ENCODE peak calls at places on chromosome 10, in seven cellular contexts. One of them, this sample, is unnamed.

GRCh38 chr10:8146650-8147049 is 92.2 kb downstream of the GATA3 start:
- DNase-seq in body of pancreas: no peak
- DNase-seq in tibial nerve: no peak
- DNase-seq in right lobe of liver: no peak
- DNase-seq in heart left ventricle: no peak
- DNase-seq in A549: no peak
- DNase-seq in breast epithelium: no peak
- DNase-seq in this sample: no peak

GRCh38 chr10:21347043-21347799 is 178.3 kb downstream of the SKIDA1 start:
- DNase-seq in body of pancreas: no peak
- DNase-seq in A549: no peak
- DNase-seq in heart left ventricle: no peak
- DNase-seq in tibial nerve: no peak
- DNase-seq in right lobe of liver: no peak
- DNase-seq in breast epithelium: no peak
- DNase-seq in this sample: no peak

GRCh38 chr10:103153765-103154197 is 39.3 kb downstream of the NT5C2 start:
- DNase-seq in heart left ventricle: no peak
- DNase-seq in A549: no peak
- DNase-seq in tibial nerve: no peak
- DNase-seq in right lobe of liver: no peak
- DNase-seq in body of pancreas: no peak
- DNase-seq in breast epithelium: no peak
- DNase-seq in this sample: no peak

GRCh38 chr10:103281753-103282152 is 4.8 kb downstream of the INA start:
- DNase-seq in tibial nerve: no peak
- DNase-seq in body of pancreas: no peak
- DNase-seq in A549: no peak
- DNase-seq in heart left ventricle: no peak
- DNase-seq in breast epithelium: no peak
- DNase-seq in right lobe of liver: no peak
- DNase-seq in this sample: no peak

GRCh38 chr10:67175354-67175753 is 249.5 kb downstream of the LRRTM3 start:
- DNase-seq in body of pancreas: no peak
- DNase-seq in heart left ventricle: no peak
- DNase-seq in right lobe of liver: no peak
- DNase-seq in breast epithelium: no peak
- DNase-seq in tibial nerve: no peak
- DNase-seq in A549: no peak
- DNase-seq in this sample: no peak

GRCh38 chr10:71314028-71314693 is 4.9 kb upstream of the SLC29A3 start:
- DNase-seq in A549: peak
- DNase-seq in heart left ventricle: no peak
- DNase-seq in breast epithelium: no peak
- DNase-seq in body of pancreas: peak
- DNase-seq in right lobe of liver: no peak
- DNase-seq in tibial nerve: peak
- DNase-seq in this sample: peak

GRCh38 chr10:79127151-79127961 is 58.6 kb downstream of the ZMIZ1 start:
- DNase-seq in tibial nerve: peak
- DNase-seq in A549: peak
- DNase-seq in breast epithelium: peak
- DNase-seq in heart left ventricle: peak
- DNase-seq in body of pancreas: peak
- DNase-seq in right lobe of liver: peak
- DNase-seq in this sample: no peak

GRCh38 chr10:33347227-33347626 is 12.8 kb upstream of the NRP1 start:
- DNase-seq in body of pancreas: no peak
- DNase-seq in heart left ventricle: no peak
- DNase-seq in breast epithelium: no peak
- DNase-seq in tibial nerve: no peak
- DNase-seq in right lobe of liver: no peak
- DNase-seq in A549: no peak
- DNase-seq in this sample: no peak

GRCh38 chr10:132434405-132435005 is 37.5 kb downstream of the PWWP2B start:
- DNase-seq in breast epithelium: no peak
- DNase-seq in tibial nerve: no peak
- DNase-seq in right lobe of liver: no peak
- DNase-seq in body of pancreas: peak
- DNase-seq in A549: no peak
- DNase-seq in heart left ventricle: peak
- DNase-seq in this sample: no peak

GRCh38 chr10:31146496-31147219 is 115.0 kb upstream of the ZNF438 start:
- DNase-seq in tibial nerve: no peak
- DNase-seq in body of pancreas: no peak
- DNase-seq in breast epithelium: no peak
- DNase-seq in heart left ventricle: peak
- DNase-seq in right lobe of liver: no peak
- DNase-seq in A549: peak
- DNase-seq in this sample: no peak

GRCh38 chr10:78416031-78416800 is 382.6 kb downstream of the RPS24 start:
- DNase-seq in body of pancreas: no peak
- DNase-seq in breast epithelium: no peak
- DNase-seq in A549: no peak
- DNase-seq in right lobe of liver: peak
- DNase-seq in tibial nerve: no peak
- DNase-seq in heart left ventricle: no peak
- DNase-seq in this sample: no peak

GRCh38 chr10:116444527-116445142 is 17.0 kb downstream of the PNLIPRP3 start:
- DNase-seq in heart left ventricle: no peak
- DNase-seq in breast epithelium: no peak
- DNase-seq in right lobe of liver: no peak
- DNase-seq in A549: peak
- DNase-seq in body of pancreas: peak
- DNase-seq in tibial nerve: peak
- DNase-seq in this sample: no peak

GRCh38 chr10:131947631-131948347 is 33.9 kb downstream of the BNIP3 start:
- DNase-seq in heart left ventricle: no peak
- DNase-seq in tibial nerve: no peak
- DNase-seq in body of pancreas: peak
- DNase-seq in A549: no peak
- DNase-seq in right lobe of liver: peak
- DNase-seq in breast epithelium: no peak
- DNase-seq in this sample: no peak

GRCh38 chr10:118924493-118924892 is 105.0 kb upstream of the NANOS1 start:
- DNase-seq in breast epithelium: no peak
- DNase-seq in tibial nerve: no peak
- DNase-seq in heart left ventricle: no peak
- DNase-seq in body of pancreas: no peak
- DNase-seq in right lobe of liver: no peak
- DNase-seq in A549: no peak
- DNase-seq in this sample: no peak

GRCh38 chr10:77392851-77393250 is 244.8 kb downstream of the KCNMA1 start:
- DNase-seq in A549: peak
- DNase-seq in breast epithelium: peak
- DNase-seq in tibial nerve: no peak
- DNase-seq in right lobe of liver: no peak
- DNase-seq in heart left ventricle: no peak
- DNase-seq in body of pancreas: no peak
- DNase-seq in this sample: no peak

GRCh38 chr10:24480447-24480846 is 243.2 kb downstream of the ARHGAP21 start:
- DNase-seq in right lobe of liver: no peak
- DNase-seq in tibial nerve: no peak
- DNase-seq in A549: no peak
- DNase-seq in body of pancreas: no peak
- DNase-seq in breast epithelium: no peak
- DNase-seq in heart left ventricle: no peak
- DNase-seq in this sample: no peak

GRCh38 chr10:16816142-16816541 is 1.1 kb downstream of the RSU1 start:
- DNase-seq in A549: no peak
- DNase-seq in tibial nerve: no peak
- DNase-seq in heart left ventricle: no peak
- DNase-seq in body of pancreas: peak
- DNase-seq in breast epithelium: no peak
- DNase-seq in right lobe of liver: no peak
- DNase-seq in this sample: no peak

GRCh38 chr10:26714816-26715487 is 17.5 kb downstream of the PDSS1 start:
- DNase-seq in body of pancreas: no peak
- DNase-seq in A549: no peak
- DNase-seq in heart left ventricle: no peak
- DNase-seq in breast epithelium: no peak
- DNase-seq in right lobe of liver: no peak
- DNase-seq in tibial nerve: no peak
- DNase-seq in this sample: no peak

GRCh38 chr10:122490786-122491680 is 29.7 kb downstream of the HTRA1 start:
- DNase-seq in A549: no peak
- DNase-seq in breast epithelium: peak
- DNase-seq in tibial nerve: no peak
- DNase-seq in body of pancreas: no peak
- DNase-seq in heart left ventricle: no peak
- DNase-seq in right lobe of liver: no peak
- DNase-seq in this sample: no peak

GRCh38 chr10:13685885-13686284 is 99.1 kb downstream of the PRPF18 start:
- DNase-seq in A549: no peak
- DNase-seq in breast epithelium: peak
- DNase-seq in right lobe of liver: peak
- DNase-seq in body of pancreas: no peak
- DNase-seq in heart left ventricle: no peak
- DNase-seq in tibial nerve: no peak
- DNase-seq in this sample: no peak

GRCh38 chr10:4254101-4254994 is 469.3 kb upstream of the KLF6 start:
- DNase-seq in tibial nerve: no peak
- DNase-seq in A549: no peak
- DNase-seq in body of pancreas: no peak
- DNase-seq in right lobe of liver: no peak
- DNase-seq in heart left ventricle: no peak
- DNase-seq in breast epithelium: no peak
- DNase-seq in this sample: no peak

GRCh38 chr10:73881221-73881919 is 7.0 kb upstream of the CAMK2G start:
- DNase-seq in breast epithelium: no peak
- DNase-seq in heart left ventricle: no peak
- DNase-seq in tibial nerve: no peak
- DNase-seq in A549: no peak
- DNase-seq in right lobe of liver: no peak
- DNase-seq in body of pancreas: no peak
- DNase-seq in this sample: no peak

GRCh38 chr10:129709627-129710509 is 242.8 kb downstream of the MGMT start:
- DNase-seq in heart left ventricle: peak
- DNase-seq in body of pancreas: no peak
- DNase-seq in A549: no peak
- DNase-seq in tibial nerve: no peak
- DNase-seq in right lobe of liver: peak
- DNase-seq in breast epithelium: no peak
- DNase-seq in this sample: no peak

GRCh38 chr10:131824371-131825149 is 76.2 kb upstream of the PPP2R2D start:
- DNase-seq in tibial nerve: no peak
- DNase-seq in A549: peak
- DNase-seq in heart left ventricle: peak
- DNase-seq in body of pancreas: no peak
- DNase-seq in breast epithelium: no peak
- DNase-seq in right lobe of liver: peak
- DNase-seq in this sample: no peak

GRCh38 chr10:61964949-61965693 is 63.6 kb downstream of the ARID5B start:
- DNase-seq in heart left ventricle: no peak
- DNase-seq in right lobe of liver: no peak
- DNase-seq in body of pancreas: no peak
- DNase-seq in A549: no peak
- DNase-seq in breast epithelium: no peak
- DNase-seq in tibial nerve: no peak
- DNase-seq in this sample: no peak

GRCh38 chr10:102712089-102712488 is 2.1 kb downstream of the ARL3 start:
- DNase-seq in A549: no peak
- DNase-seq in breast epithelium: no peak
- DNase-seq in right lobe of liver: no peak
- DNase-seq in heart left ventricle: no peak
- DNase-seq in tibial nerve: no peak
- DNase-seq in body of pancreas: no peak
- DNase-seq in this sample: no peak

GRCh38 chr10:121608669-121609190 is 10.5 kb upstream of the FGFR2 start:
- DNase-seq in heart left ventricle: no peak
- DNase-seq in body of pancreas: peak
- DNase-seq in tibial nerve: no peak
- DNase-seq in A549: peak
- DNase-seq in breast epithelium: no peak
- DNase-seq in right lobe of liver: peak
- DNase-seq in this sample: no peak

GRCh38 chr10:60441515-60441914 is 51.8 kb upstream of the ANK3 start:
- DNase-seq in A549: peak
- DNase-seq in breast epithelium: no peak
- DNase-seq in right lobe of liver: no peak
- DNase-seq in tibial nerve: no peak
- DNase-seq in heart left ventricle: no peak
- DNase-seq in body of pancreas: no peak
- DNase-seq in this sample: no peak
- TF ChIP-seq CTCF in A549: peak
- TF ChIP-seq CTCF in breast epithelium: no peak
- TF ChIP-seq CTCF in right lobe of liver: peak
- TF ChIP-seq CTCF in tibial nerve: no peak
- TF ChIP-seq CTCF in heart left ventricle: no peak
- TF ChIP-seq CTCF in body of pancreas: no peak
- TF ChIP-seq CTCF in this sample: no peak

GRCh38 chr10:99619090-99619800 is 994 bp downstream of the SLC25A28 start:
- DNase-seq in breast epithelium: no peak
- DNase-seq in tibial nerve: no peak
- DNase-seq in right lobe of liver: no peak
- DNase-seq in heart left ventricle: no peak
- DNase-seq in body of pancreas: no peak
- DNase-seq in A549: no peak
- DNase-seq in this sample: no peak
- TF ChIP-seq POLR2A in breast epithelium: no peak
- TF ChIP-seq POLR2A in tibial nerve: no peak
- TF ChIP-seq POLR2A in right lobe of liver: no peak
- TF ChIP-seq POLR2A in heart left ventricle: no peak
- TF ChIP-seq POLR2A in body of pancreas: no peak
- TF ChIP-seq POLR2A in A549: no peak
- TF ChIP-seq POLR2A in this sample: no peak

GRCh38 chr10:106609867-106610266 is 554.6 kb downstream of the SORCS1 start:
- DNase-seq in heart left ventricle: no peak
- DNase-seq in A549: no peak
- DNase-seq in body of pancreas: no peak
- DNase-seq in breast epithelium: no peak
- DNase-seq in tibial nerve: no peak
- DNase-seq in right lobe of liver: no peak
- DNase-seq in this sample: no peak
- TF ChIP-seq CTCF in heart left ventricle: no peak
- TF ChIP-seq CTCF in A549: no peak
- TF ChIP-seq CTCF in body of pancreas: no peak
- TF ChIP-seq CTCF in breast epithelium: no peak
- TF ChIP-seq CTCF in tibial nerve: no peak
- TF ChIP-seq CTCF in right lobe of liver: no peak
- TF ChIP-seq CTCF in this sample: no peak

DNA sequence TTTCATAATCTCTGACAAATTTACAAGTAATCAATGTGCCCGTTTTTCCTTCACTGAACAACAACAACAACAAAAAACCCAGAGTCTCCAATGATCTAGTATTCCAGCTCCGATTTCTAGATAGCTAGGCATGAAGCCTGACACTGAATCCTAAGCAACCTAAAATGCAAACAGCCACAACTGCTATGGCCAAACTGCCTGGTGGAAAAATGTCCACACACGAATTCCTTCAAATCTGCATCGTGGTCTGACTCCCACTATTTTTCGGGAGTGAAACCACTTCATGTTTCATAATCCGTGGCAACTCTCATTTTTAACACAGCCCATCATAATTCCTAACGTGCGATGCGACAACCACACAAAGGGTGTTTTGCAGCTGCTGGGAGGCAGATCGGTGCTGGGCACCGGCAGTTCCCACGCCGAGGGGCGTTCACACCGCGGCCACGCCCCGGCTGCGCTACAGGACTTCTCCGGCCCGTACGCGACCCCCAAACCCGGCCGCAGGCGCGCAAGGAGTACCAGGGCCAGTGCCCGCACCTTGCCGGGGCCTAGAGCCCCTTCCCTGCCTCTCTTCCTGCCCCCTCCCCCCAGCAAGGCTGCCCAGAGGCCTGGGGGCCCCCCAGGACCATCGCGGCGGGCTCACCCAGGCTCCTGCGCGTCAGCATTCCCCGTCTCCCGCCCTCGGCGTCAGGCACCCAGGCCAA is 814 bp downstream of the RUFY2 start:
- DNase-seq in heart left ventricle: peak
- DNase-seq in breast epithelium: no peak
- DNase-seq in right lobe of liver: peak
- DNase-seq in body of pancreas: peak
- DNase-seq in tibial nerve: peak
- DNase-seq in A549: peak
- DNase-seq in this sample: no peak
- TF ChIP-seq POLR2A in heart left ventricle: no peak
- TF ChIP-seq POLR2A in breast epithelium: no peak
- TF ChIP-seq POLR2A in right lobe of liver: no peak
- TF ChIP-seq POLR2A in body of pancreas: no peak
- TF ChIP-seq POLR2A in tibial nerve: no peak
- TF ChIP-seq POLR2A in A549: no peak
- TF ChIP-seq POLR2A in this sample: no peak

This sample was measured in esophagus squamous epithelium.